ENCODE peak calls at places on chromosomes 13 and 19, in four cellular contexts. One of them, this sample, is unnamed.

GRCh38 chr19:47190167-47190727 is 40.8 kb downstream of the BBC3 start:
- DNase-seq in lung: peak; percentile 89
- DNase-seq in fibroblast of lung: peak; percentile 85
- DNase-seq in Peyer's patch: peak; percentile 63
- DNase-seq in this sample: peak; percentile 62

GRCh38 chr13:21344662-21345176 is 114.4 kb downstream of the ZDHHC20 start:
- DNase-seq in fibroblast of lung: no peak
- DNase-seq in Peyer's patch: no peak
- DNase-seq in lung: no peak
- DNase-seq in this sample: no peak

GRCh38 chr13:41613984-41614581 is 156.7 kb downstream of the RGCC start:
- DNase-seq in fibroblast of lung: peak; percentile 95
- DNase-seq in Peyer's patch: no peak
- DNase-seq in lung: no peak
- DNase-seq in this sample: no peak

GRCh38 chr19:46859637-46860124 is 1.1 kb upstream of the ARHGAP35 start:
- DNase-seq in Peyer's patch: peak; percentile 76
- DNase-seq in fibroblast of lung: no peak
- DNase-seq in lung: peak; percentile 63
- DNase-seq in this sample: peak; percentile 64

GRCh38 chr19:11426656-11427055 is 7.5 kb upstream of the RGL3 start:
- DNase-seq in lung: no peak
- DNase-seq in fibroblast of lung: no peak
- DNase-seq in Peyer's patch: no peak
- DNase-seq in this sample: no peak

GRCh38 chr13:59320021-59320420 is 843.7 kb downstream of the DIAPH3 start:
- DNase-seq in fibroblast of lung: no peak
- DNase-seq in lung: no peak
- DNase-seq in Peyer's patch: no peak
- DNase-seq in this sample: no peak

GRCh38 chr19:45455707-45456499 is 11.9 kb upstream of the FOSB start:
- DNase-seq in lung: peak; percentile 93
- DNase-seq in Peyer's patch: peak; percentile 95
- DNase-seq in fibroblast of lung: peak; percentile 98
- DNase-seq in this sample: peak; percentile 98

GRCh38 chr13:29857089-29857488 is 6.7 kb upstream of the UBL3 start:
- DNase-seq in Peyer's patch: no peak
- DNase-seq in fibroblast of lung: no peak
- DNase-seq in lung: no peak
- DNase-seq in this sample: no peak

GRCh38 chr19:2777952-2778683 is 5.0 kb downstream of the SGTA start:
- DNase-seq in Peyer's patch: no peak
- DNase-seq in fibroblast of lung: no peak
- DNase-seq in lung: no peak
- DNase-seq in this sample: no peak

GRCh38 chr19:42560731-42561130 is 32.5 kb upstream of the CEACAM1 start:
- DNase-seq in fibroblast of lung: no peak
- DNase-seq in lung: no peak
- DNase-seq in Peyer's patch: no peak
- DNase-seq in this sample: no peak

GRCh38 chr19:3785464-3785937 is 680 bp downstream of the MATK start:
- DNase-seq in lung: no peak
- DNase-seq in fibroblast of lung: no peak
- DNase-seq in Peyer's patch: no peak
- DNase-seq in this sample: no peak

GRCh38 chr13:109698779-109699178 is 87.6 kb downstream of the IRS2 start:
- DNase-seq in Peyer's patch: no peak
- DNase-seq in fibroblast of lung: peak; percentile 78
- DNase-seq in lung: no peak
- DNase-seq in this sample: no peak

GRCh38 chr19:44756089-44756562 is 7.6 kb downstream of the BCL3 start:
- DNase-seq in fibroblast of lung: no peak
- DNase-seq in Peyer's patch: no peak
- DNase-seq in lung: no peak
- DNase-seq in this sample: peak; percentile 83

DNA sequence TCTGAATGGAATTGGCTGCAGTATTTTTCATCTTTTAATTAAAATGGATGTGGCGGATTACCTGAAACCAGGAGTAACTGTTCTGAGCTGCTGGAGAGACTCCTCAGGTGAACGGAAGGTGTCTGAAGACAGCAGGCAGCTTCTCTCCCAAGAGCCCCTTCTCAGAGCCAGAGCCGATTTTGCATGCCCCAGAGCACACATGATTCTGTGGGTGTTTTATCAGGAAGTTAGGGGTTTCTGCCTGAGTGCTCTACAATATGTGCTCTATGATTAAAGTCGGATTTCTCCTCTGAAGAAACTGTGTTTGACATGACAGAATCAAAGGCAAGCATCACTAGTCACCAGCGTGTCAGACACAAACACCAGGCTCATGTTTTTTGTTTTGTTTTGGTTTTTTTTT is 60.7 kb upstream of the MCF2L start:
- DNase-seq in fibroblast of lung: no peak
- DNase-seq in lung: no peak
- DNase-seq in Peyer's patch: peak; percentile 44
- DNase-seq in this sample: no peak
- H3K27ac ChIP-seq in fibroblast of lung: no peak overlapping the region
- H3K27ac ChIP-seq in lung: no peak overlapping the region
- H3K27ac ChIP-seq in Peyer's patch: no peak overlapping the region
- H3K27ac ChIP-seq in this sample: no peak overlapping the region

GRCh38 chr13:99505814-99506269 is 4.6 kb downstream of the TM9SF2 start:
- DNase-seq in Peyer's patch: no peak
- DNase-seq in lung: no peak
- DNase-seq in fibroblast of lung: peak; percentile 48
- DNase-seq in this sample: no peak

GRCh38 chr13:99501135-99501951 is at the start of gene TM9SF2:
- DNase-seq in lung: peak; percentile 97
- DNase-seq in fibroblast of lung: peak; percentile 97
- DNase-seq in Peyer's patch: peak; percentile 98
- DNase-seq in this sample: peak; percentile 96

GRCh38 chr13:99500839-99501134 is 485 bp upstream of the TM9SF2 start:
- DNase-seq in lung: no peak
- DNase-seq in fibroblast of lung: no peak
- DNase-seq in Peyer's patch: no peak
- DNase-seq in this sample: no peak

GRCh38 chr13:99498304-99499161 is 2.7 kb upstream of the TM9SF2 start:
- DNase-seq in lung: peak; percentile 96
- DNase-seq in fibroblast of lung: peak; percentile 97
- DNase-seq in Peyer's patch: peak; percentile 99
- DNase-seq in this sample: peak; percentile 99

GRCh38 chr13:99501952-99502310 is 659 bp downstream of the TM9SF2 start:
- DNase-seq in lung: no peak
- DNase-seq in Peyer's patch: peak; percentile 67
- DNase-seq in fibroblast of lung: peak; percentile 23
- DNase-seq in this sample: peak; percentile 33
- H3K4me1 ChIP-seq in lung: peaks cover 11% of the 10 kb centered on the region
- H3K4me1 ChIP-seq in Peyer's patch: no peaks in the 10 kb centered on the region
- H3K4me1 ChIP-seq in fibroblast of lung: peaks cover 5% of the 10 kb centered on the region
- H3K4me1 ChIP-seq in this sample: peaks cover 18% of the 10 kb centered on the region

DNA sequence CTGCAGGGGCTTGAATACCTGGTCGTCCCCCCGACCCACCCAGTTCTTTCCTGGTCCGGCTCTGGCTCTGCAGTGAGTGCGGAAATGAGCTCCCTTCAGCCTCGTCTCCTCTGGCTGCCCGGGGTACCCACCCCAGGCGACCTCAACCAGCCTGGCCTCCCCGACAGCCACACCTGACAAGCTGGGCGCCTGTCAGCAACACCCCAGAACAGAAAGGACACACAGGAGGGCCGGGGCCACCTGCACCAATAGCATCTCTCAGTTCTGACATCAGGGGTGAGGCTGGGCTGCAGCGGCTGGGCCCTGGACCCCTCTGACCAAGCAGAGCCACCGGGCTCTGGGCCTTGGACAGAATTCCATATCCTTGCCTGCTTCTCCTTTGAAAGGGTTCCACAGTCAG is 19.7 kb downstream of the SUGP1 start:
- DNase-seq in lung: no peak
- DNase-seq in fibroblast of lung: no peak
- DNase-seq in Peyer's patch: no peak
- DNase-seq in this sample: peak; percentile 51
- H3K36me3 ChIP-seq in lung: no peaks in the 10 kb centered on the region
- H3K36me3 ChIP-seq in fibroblast of lung: peaks cover 16% of the 10 kb centered on the region
- H3K36me3 ChIP-seq in Peyer's patch: peaks cover 63% of the 10 kb centered on the region
- H3K36me3 ChIP-seq in this sample: peaks cover 2% of the 10 kb centered on the region

DNA sequence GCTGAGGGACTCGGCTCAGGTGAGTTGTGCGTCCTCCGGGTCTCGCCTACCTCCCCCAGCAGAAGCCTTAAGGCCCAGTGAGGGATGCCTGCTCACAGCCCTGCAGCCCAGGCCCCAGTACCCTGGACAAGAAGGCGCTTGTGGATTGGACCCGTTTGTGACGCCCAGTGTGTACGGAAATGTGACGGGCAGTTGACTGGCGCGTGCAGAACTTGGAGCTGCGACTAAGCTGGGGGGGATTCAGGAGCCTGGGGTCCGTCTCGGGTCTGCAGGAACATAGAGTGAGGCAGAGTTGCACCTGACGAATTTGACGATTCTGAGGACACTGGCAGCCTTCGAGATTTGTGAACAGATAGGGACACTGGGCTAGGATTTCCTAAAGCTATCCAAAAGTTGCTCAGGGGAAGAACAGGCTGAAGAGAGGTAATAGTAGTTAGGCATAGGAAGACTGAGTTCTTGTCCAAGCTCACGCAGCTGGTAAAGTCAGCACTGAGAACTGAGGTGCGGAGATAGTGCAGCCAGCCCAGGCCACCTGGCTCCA is 519 bp downstream of the ZNF551 start:
- DNase-seq in Peyer's patch: no peak
- DNase-seq in lung: no peak
- DNase-seq in fibroblast of lung: no peak
- DNase-seq in this sample: no peak
- H3K27ac ChIP-seq in Peyer's patch: peak overlapping the region; percentile 40
- H3K27ac ChIP-seq in lung: peak overlapping the region; percentile 73
- H3K27ac ChIP-seq in fibroblast of lung: peak overlapping the region; percentile 51
- H3K27ac ChIP-seq in this sample: no peak overlapping the region

GRCh38 chr19:14933506-14933905 is 7.8 kb upstream of the OR7C2 start:
- DNase-seq in fibroblast of lung: no peak
- DNase-seq in lung: no peak
- DNase-seq in Peyer's patch: no peak
- DNase-seq in this sample: no peak
- H3K4me1 ChIP-seq in fibroblast of lung: no peaks in the 10 kb centered on the region
- H3K4me1 ChIP-seq in lung: no peaks in the 10 kb centered on the region
- H3K4me1 ChIP-seq in Peyer's patch: no peaks in the 10 kb centered on the region
- H3K4me1 ChIP-seq in this sample: no peaks in the 10 kb centered on the region

DNA sequence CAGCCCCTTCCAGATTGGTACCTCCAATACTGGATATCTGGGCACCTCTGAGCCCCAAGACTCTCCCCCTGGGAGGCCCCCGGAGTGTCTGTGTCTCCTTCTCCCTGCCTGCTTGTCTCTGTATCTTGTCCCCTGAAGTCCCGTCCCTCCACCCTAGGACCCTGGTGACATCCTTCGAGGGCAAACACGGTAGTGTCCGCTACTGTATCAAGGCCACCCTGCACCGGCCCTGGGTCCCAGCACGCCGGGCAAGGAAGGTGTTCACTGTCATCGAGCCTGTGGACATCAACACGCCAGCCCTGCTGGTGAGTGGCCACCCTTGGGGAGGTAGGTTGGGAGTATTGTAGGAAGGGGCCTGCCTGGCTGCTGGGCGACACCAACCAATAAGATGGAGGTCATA is 844 bp downstream of the ARRDC2 start:
- DNase-seq in fibroblast of lung: no peak
- DNase-seq in Peyer's patch: no peak
- DNase-seq in lung: no peak
- DNase-seq in this sample: no peak
- H3K36me3 ChIP-seq in fibroblast of lung: peaks cover 9% of the 10 kb centered on the region
- H3K36me3 ChIP-seq in Peyer's patch: peaks cover 51% of the 10 kb centered on the region
- H3K36me3 ChIP-seq in lung: no peaks in the 10 kb centered on the region
- H3K36me3 ChIP-seq in this sample: no peaks in the 10 kb centered on the region

DNA sequence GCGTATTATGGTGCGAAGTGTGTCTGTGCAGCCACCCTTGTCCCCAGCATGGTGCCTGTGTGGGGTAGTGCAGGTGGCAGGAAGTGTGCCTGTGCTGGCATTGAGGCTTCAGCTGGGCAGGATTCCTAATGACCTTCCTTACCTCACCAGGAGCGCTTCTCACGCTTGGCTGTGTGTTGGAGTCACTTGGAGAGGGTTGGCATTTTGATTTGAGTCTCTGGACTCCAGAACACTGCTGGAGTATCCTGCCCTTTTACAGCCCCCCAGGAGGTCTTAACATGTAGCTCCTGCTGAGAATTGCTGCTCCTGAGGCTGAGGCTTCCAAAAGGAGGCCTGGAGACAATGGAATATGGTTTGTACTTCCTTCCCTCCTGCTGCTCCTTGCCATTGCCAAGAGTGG is 87.0 kb downstream of the ARHGEF7 start:
- DNase-seq in lung: no peak
- DNase-seq in fibroblast of lung: no peak
- DNase-seq in Peyer's patch: no peak
- DNase-seq in this sample: no peak
- H3K27ac ChIP-seq in lung: peak overlapping the region; percentile 58
- H3K27ac ChIP-seq in fibroblast of lung: no peak overlapping the region
- H3K27ac ChIP-seq in Peyer's patch: no peak overlapping the region
- H3K27ac ChIP-seq in this sample: no peak overlapping the region

DNA sequence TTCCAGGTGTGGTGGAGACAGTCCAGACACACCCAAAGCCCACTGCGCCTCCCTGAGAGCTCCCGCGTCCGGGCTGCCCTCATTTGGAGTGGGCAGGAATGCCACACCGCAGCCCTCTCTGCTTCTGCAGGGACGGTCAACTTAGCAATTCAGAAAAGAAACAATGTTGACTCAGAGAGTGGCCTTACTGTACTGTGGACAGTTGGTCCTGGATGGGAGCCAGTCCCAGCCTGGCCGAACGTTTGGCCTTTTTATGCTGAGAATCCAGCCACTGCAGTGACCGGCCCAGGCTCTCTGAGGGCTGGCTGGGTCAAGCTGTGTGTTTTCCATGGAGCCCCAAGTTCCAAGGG is 7.2 kb downstream of the GAS6 start:
- DNase-seq in fibroblast of lung: peak; percentile 72
- DNase-seq in lung: no peak
- DNase-seq in Peyer's patch: no peak
- DNase-seq in this sample: peak; percentile 41
- H3K4me1 ChIP-seq in fibroblast of lung: peaks cover 42% of the 10 kb centered on the region
- H3K4me1 ChIP-seq in lung: peaks cover 8% of the 10 kb centered on the region
- H3K4me1 ChIP-seq in Peyer's patch: peaks cover 40% of the 10 kb centered on the region
- H3K4me1 ChIP-seq in this sample: peaks cover 21% of the 10 kb centered on the region

DNA sequence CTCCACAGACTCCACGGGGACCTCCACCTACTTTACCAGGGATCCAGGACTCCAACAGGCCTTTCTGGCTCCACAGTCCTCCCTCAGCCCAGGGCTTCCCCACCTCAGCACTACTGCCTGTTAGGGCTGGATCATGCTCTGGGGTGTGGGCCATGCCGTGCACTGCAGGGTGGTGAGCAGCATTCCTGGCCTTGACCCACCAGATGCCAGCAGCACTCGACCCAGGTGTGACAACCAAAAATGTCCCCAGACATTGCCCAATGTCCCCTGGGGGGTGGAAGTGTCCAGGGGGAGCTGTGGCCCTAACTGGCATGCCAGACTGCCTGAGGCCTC is 42.0 kb downstream of the EPS15L1 start:
- DNase-seq in fibroblast of lung: no peak
- DNase-seq in Peyer's patch: no peak
- DNase-seq in lung: no peak
- DNase-seq in this sample: no peak
- H3K36me3 ChIP-seq in fibroblast of lung: peaks cover 21% of the 10 kb centered on the region
- H3K36me3 ChIP-seq in Peyer's patch: peaks cover 76% of the 10 kb centered on the region
- H3K36me3 ChIP-seq in lung: peaks cover 15% of the 10 kb centered on the region
- H3K36me3 ChIP-seq in this sample: peaks cover 36% of the 10 kb centered on the region